ENCODE peak calls at places on chromosomes 6 and 20, in six cellular contexts. K is GM03348; U is fibroblast of villous mesenchyme; C is activated CD4-positive, alpha-beta T cell treated with anti-CD3 and anti-CD28 coated beads, Interleukin-2, amount 50 U/mL, for 1 hour; S is DND-41; R is HT-29. A is an unnamed sample.

GRCh38 chr6:37679539-37680476 is 17.9 kb downstream of the MDGA1 start:
- DNase-seq in K (no peak), U (no peak), C (no peak), S (no peak), R (no peak), A (no peak)

GRCh38 chr6:11833626-11834592 is 55.3 kb upstream of the ADTRP start:
- DNase-seq in K (no peak), U (no peak), C (no peak), S (no peak), R (peak), A (no peak)

GRCh38 chr6:42454428-42454791 is 2.7 kb upstream of the TRERF1 start:
- DNase-seq in K (no peak), U (peak), C (no peak), S (no peak), R (peak), A (no peak)

GRCh38 chr6:156980515-156980914 is 203.3 kb downstream of the ARID1B start:
- DNase-seq in K (no peak), U (no peak), C (no peak), S (no peak), R (no peak), A (no peak)

GRCh38 chr6:160015778-160016684 is 47.1 kb downstream of the IGF2R start:
- DNase-seq in K (no peak), U (no peak), C (peak), S (peak), R (no peak), A (peak)

GRCh38 chr20:1478566-1478965 is 11.9 kb upstream of the NSFL1C start:
- DNase-seq in K (peak), U (peak), C (no peak), S (no peak), R (no peak), A (no peak)

GRCh38 chr6:79353226-79353625 is 118.7 kb upstream of the HMGN3 start:
- DNase-seq in K (peak), U (no peak), C (no peak), S (no peak), R (no peak), A (no peak)

GRCh38 chr6:145704153-145704781 is 31.1 kb downstream of the EPM2A start:
- DNase-seq in K (peak), U (peak), C (no peak), S (no peak), R (peak), A (no peak)

GRCh38 chr6:138226701-138227315 is 8.5 kb upstream of the PBOV1 start:
- DNase-seq in K (peak), U (no peak), C (no peak), S (no peak), R (no peak), A (no peak)

GRCh38 chr6:7051780-7052440 is 55.9 kb upstream of the RREB1 start:
- DNase-seq in K (peak), U (no peak), C (peak), S (peak), R (peak), A (peak)

GRCh38 chr6:107972413-107973096 is 14.5 kb upstream of the SEC63 start:
- DNase-seq in K (no peak), U (peak), C (no peak), S (no peak), R (no peak), A (no peak)

GRCh38 chr6:142705054-142705453 is 239.9 kb downstream of the HIVEP2 start:
- DNase-seq in K (no peak), U (no peak), C (no peak), S (no peak), R (no peak), A (no peak)

GRCh38 chr6:121443953-121444590 is 8.6 kb downstream of the GJA1 start:
- DNase-seq in K (peak), U (no peak), C (no peak), S (no peak), R (no peak), A (no peak)

GRCh38 chr6:132252113-132252512 is 149.2 kb downstream of the MOXD1 start:
- DNase-seq in K (no peak), U (no peak), C (no peak), S (no peak), R (no peak), A (no peak)

GRCh38 chr6:154995241-154996162 is at the start of gene TIAM2:
- DNase-seq in K (peak), U (peak), C (no peak), S (no peak), R (no peak), A (no peak)

GRCh38 chr6:167572841-167573271 is 248.0 kb downstream of the TTLL2 start:
- DNase-seq in K (no peak), U (no peak), C (no peak), S (no peak), R (no peak), A (no peak)